ENCODE peak calls at places on chromosomes 4 and X, in five cellular contexts. One of them, this sample, is unnamed.

GRCh38 chrX:22541926-22542325 is 269.2 kb downstream of the CBLL2 start:
- DNase-seq in HepG2: no peak
- DNase-seq in K562: no peak
- DNase-seq in A549: no peak
- DNase-seq in H1: no peak
- DNase-seq in this sample: no peak

GRCh38 chr4:77344001-77344400 is 187.0 kb downstream of the CCNG2 start:
- DNase-seq in HepG2: no peak
- DNase-seq in H1: no peak
- DNase-seq in A549: no peak
- DNase-seq in K562: no peak
- DNase-seq in this sample: no peak

GRCh38 chr4:879730-880079 is 52.4 kb downstream of the GAK start:
- DNase-seq in H1: no peak
- DNase-seq in HepG2: no peak
- DNase-seq in A549: no peak
- DNase-seq in K562: no peak
- DNase-seq in this sample: no peak

GRCh38 chr4:4614925-4615678 is 73.3 kb upstream of the STX18 start:
- DNase-seq in H1: no peak
- DNase-seq in HepG2: no peak
- DNase-seq in K562: no peak
- DNase-seq in A549: no peak
- DNase-seq in this sample: peak; percentile 66

GRCh38 chr4:87005369-87005689 is 70.5 kb downstream of the AFF1 start:
- DNase-seq in HepG2: no peak
- DNase-seq in H1: no peak
- DNase-seq in K562: no peak
- DNase-seq in A549: no peak
- DNase-seq in this sample: no peak

GRCh38 chrX:1481636-1482529 is 29.2 kb upstream of the ASMTL start:
- DNase-seq in A549: peak; percentile 87
- DNase-seq in HepG2: peak; percentile 95
- DNase-seq in H1: no peak
- DNase-seq in K562: peak; percentile 15
- DNase-seq in this sample: peak; percentile 76

GRCh38 chrX:48520455-48520854 is 1.2 kb upstream of the EBP start:
- DNase-seq in A549: no peak
- DNase-seq in K562: no peak
- DNase-seq in H1: no peak
- DNase-seq in HepG2: no peak
- DNase-seq in this sample: no peak

GRCh38 chr4:153943738-153944415 is 155.0 kb upstream of the SFRP2 start:
- DNase-seq in K562: no peak
- DNase-seq in HepG2: no peak
- DNase-seq in A549: no peak
- DNase-seq in H1: no peak
- DNase-seq in this sample: no peak

GRCh38 chr4:173990879-173991231 is 292.6 kb downstream of the FBXO8 start:
- DNase-seq in HepG2: no peak
- DNase-seq in A549: no peak
- DNase-seq in H1: no peak
- DNase-seq in K562: no peak
- DNase-seq in this sample: no peak

GRCh38 chr4:17475481-17475880 is 36.4 kb downstream of the QDPR start:
- DNase-seq in A549: no peak
- DNase-seq in H1: no peak
- DNase-seq in K562: no peak
- DNase-seq in HepG2: no peak
- DNase-seq in this sample: peak; percentile 59

GRCh38 chr4:122539861-122540465 is 80.9 kb downstream of the IL21 start:
- DNase-seq in K562: no peak
- DNase-seq in A549: no peak
- DNase-seq in H1: no peak
- DNase-seq in HepG2: no peak
- DNase-seq in this sample: peak; percentile 19

GRCh38 chr4:38071801-38072567 is 111.8 kb downstream of the PTTG2 start:
- DNase-seq in K562: no peak
- DNase-seq in HepG2: peak; percentile 91
- DNase-seq in H1: no peak
- DNase-seq in A549: no peak
- DNase-seq in this sample: peak; percentile 44

GRCh38 chr4:120156115-120156718 is 89.6 kb upstream of the MAD2L1 start:
- DNase-seq in K562: peak; percentile 17
- DNase-seq in HepG2: peak; percentile 58
- DNase-seq in H1: no peak
- DNase-seq in A549: peak; percentile 79
- DNase-seq in this sample: peak; percentile 80

GRCh38 chrX:10608099-10608498 is 12.3 kb downstream of the MID1 start:
- DNase-seq in K562: no peak
- DNase-seq in HepG2: no peak
- DNase-seq in A549: peak; percentile 84
- DNase-seq in H1: no peak
- DNase-seq in this sample: peak; percentile 90

GRCh38 chr4:94933799-94934198 is 176.0 kb downstream of the BMPR1B start:
- DNase-seq in H1: no peak
- DNase-seq in A549: peak; percentile 60
- DNase-seq in HepG2: no peak
- DNase-seq in K562: no peak
- DNase-seq in this sample: peak; percentile 6

GRCh38 chr4:109691411-109691920 is 11.8 kb downstream of the CASP6 start:
- DNase-seq in HepG2: no peak
- DNase-seq in H1: no peak
- DNase-seq in A549: no peak
- DNase-seq in K562: no peak
- DNase-seq in this sample: peak; percentile 5

GRCh38 chr4:54099959-54100606 is at the start of gene GSX2:
- DNase-seq in H1: peak; percentile 74
- DNase-seq in K562: no peak
- DNase-seq in HepG2: no peak
- DNase-seq in A549: no peak
- DNase-seq in this sample: no peak

GRCh38 chrX:63784346-63784901 is 590 bp downstream of the ARHGEF9 start:
- DNase-seq in H1: no peak
- DNase-seq in K562: no peak
- DNase-seq in A549: no peak
- DNase-seq in HepG2: no peak
- DNase-seq in this sample: no peak

GRCh38 chr4:39469429-39470077 is 10.7 kb downstream of the LIAS start:
- DNase-seq in HepG2: peak; percentile 89
- DNase-seq in K562: peak; percentile 48
- DNase-seq in A549: peak; percentile 90
- DNase-seq in H1: no peak
- DNase-seq in this sample: peak; percentile 87

GRCh38 chr4:10334506-10335028 is 122.7 kb downstream of the ZNF518B start:
- DNase-seq in A549: no peak
- DNase-seq in K562: no peak
- DNase-seq in H1: no peak
- DNase-seq in HepG2: no peak
- DNase-seq in this sample: no peak

GRCh38 chrX:99857455-99857854 is 552.6 kb downstream of the PCDH19 start:
- DNase-seq in HepG2: no peak
- DNase-seq in K562: no peak
- DNase-seq in H1: no peak
- DNase-seq in A549: no peak
- DNase-seq in this sample: no peak

GRCh38 chr4:165894159-165894558 is 21.1 kb downstream of the TLL1 start:
- DNase-seq in A549: no peak
- DNase-seq in HepG2: no peak
- DNase-seq in H1: no peak
- DNase-seq in K562: no peak
- DNase-seq in this sample: no peak

GRCh38 chr4:150579591-150580234 is 2.2 kb upstream of the MAB21L2 start:
- DNase-seq in H1: peak; percentile 72
- DNase-seq in K562: no peak
- DNase-seq in A549: no peak
- DNase-seq in HepG2: no peak
- DNase-seq in this sample: peak; percentile 43

GRCh38 chr4:52659722-52660261 is 691 bp upstream of the USP46 start:
- DNase-seq in K562: peak; percentile 48
- DNase-seq in A549: peak; percentile 21
- DNase-seq in HepG2: peak; percentile 15
- DNase-seq in H1: peak; percentile 57
- DNase-seq in this sample: no peak

GRCh38 chrX:69024931-69025330 is 140.3 kb downstream of the PJA1 start:
- DNase-seq in H1: no peak
- DNase-seq in K562: no peak
- DNase-seq in HepG2: no peak
- DNase-seq in A549: no peak
- DNase-seq in this sample: peak; percentile 59

GRCh38 chr4:4681651-4682050 is 139.8 kb upstream of the STX18 start:
- DNase-seq in A549: no peak
- DNase-seq in K562: no peak
- DNase-seq in HepG2: peak; percentile 26
- DNase-seq in H1: no peak
- DNase-seq in this sample: no peak

GRCh38 chr4:3522326-3522640 is 9.9 kb downstream of the LRPAP1 start:
- DNase-seq in H1: no peak
- DNase-seq in K562: no peak
- DNase-seq in HepG2: no peak
- DNase-seq in A549: no peak
- DNase-seq in this sample: no peak

DNA sequence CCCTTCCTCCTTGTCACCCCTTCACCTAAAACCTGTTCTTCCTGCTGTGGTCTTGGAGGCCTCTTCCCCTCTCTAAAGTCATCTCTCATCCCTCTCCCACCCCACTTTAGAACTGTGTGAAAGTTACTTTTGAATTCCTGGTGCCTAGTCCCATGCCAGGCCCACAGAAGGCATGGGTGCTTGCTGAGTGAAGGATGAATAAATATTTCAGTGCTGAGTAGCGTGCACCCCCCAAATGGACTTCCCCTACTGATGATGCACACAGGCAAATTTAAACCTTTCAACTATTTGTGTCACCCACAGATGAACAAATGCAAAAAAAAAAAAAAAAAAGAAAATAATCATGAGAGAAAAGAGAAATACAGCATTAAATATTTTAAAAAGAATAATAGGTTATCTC is 19.8 kb downstream of the PSMD10 start:
- DNase-seq in K562: no peak
- DNase-seq in H1: no peak
- DNase-seq in A549: no peak
- DNase-seq in HepG2: no peak
- DNase-seq in this sample: no peak
- TF ChIP-seq MAFK in K562: no peak
- TF ChIP-seq MAFK in H1: no peak
- TF ChIP-seq MAFK in A549: no peak
- TF ChIP-seq MAFK in HepG2: no peak
- TF ChIP-seq MAFK in this sample: no peak

GRCh38 chrX:106901341-106901740 is 1.8 kb downstream of the RIPPLY1 start:
- DNase-seq in H1: no peak
- DNase-seq in A549: no peak
- DNase-seq in K562: no peak
- DNase-seq in HepG2: peak; percentile 18
- DNase-seq in this sample: no peak

GRCh38 chrX:106897259-106897658 is 5.9 kb downstream of the RIPPLY1 start:
- DNase-seq in K562: no peak
- DNase-seq in A549: peak; percentile 54
- DNase-seq in HepG2: no peak
- DNase-seq in H1: no peak
- DNase-seq in this sample: peak; percentile 63

GRCh38 chrX:106899276-106899675 is 3.9 kb downstream of the RIPPLY1 start:
- DNase-seq in HepG2: no peak
- DNase-seq in H1: no peak
- DNase-seq in A549: no peak
- DNase-seq in K562: no peak
- DNase-seq in this sample: no peak

GRCh38 chrX:106899841-106900240 is 3.3 kb downstream of the RIPPLY1 start:
- DNase-seq in A549: no peak
- DNase-seq in K562: no peak
- DNase-seq in HepG2: no peak
- DNase-seq in H1: no peak
- DNase-seq in this sample: no peak

GRCh38 chrX:106898462-106898861 is 4.7 kb downstream of the RIPPLY1 start:
- DNase-seq in HepG2: peak; percentile 80
- DNase-seq in H1: no peak
- DNase-seq in A549: peak; percentile 74
- DNase-seq in K562: peak; percentile 34
- DNase-seq in this sample: peak; percentile 53
- TF ChIP-seq MAFK in HepG2: no peak
- TF ChIP-seq MAFK in H1: no peak
- TF ChIP-seq MAFK in A549: no peak
- TF ChIP-seq MAFK in K562: no peak
- TF ChIP-seq MAFK in this sample: no peak

DNA sequence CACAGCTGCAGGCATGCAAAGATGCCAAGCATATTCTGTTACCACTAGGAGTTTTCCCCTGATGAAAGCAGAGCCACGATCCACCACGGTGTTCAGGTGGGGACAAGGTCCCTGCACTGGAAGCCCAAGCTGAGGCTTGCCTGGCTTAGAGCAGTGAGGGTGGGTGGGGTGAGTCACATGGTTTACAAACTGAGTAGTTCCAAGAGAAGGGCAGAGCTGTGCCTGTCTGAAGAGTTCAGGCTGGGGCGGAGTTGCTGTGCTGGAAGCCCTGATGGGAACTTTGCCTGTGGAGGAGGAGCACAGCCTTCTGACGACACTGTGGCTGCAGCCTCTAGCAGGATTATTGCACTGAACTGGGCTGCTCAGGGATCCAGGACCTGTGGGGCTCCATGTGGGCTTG is 45.5 kb downstream of the FAM9B start:
- DNase-seq in HepG2: peak; percentile 0
- DNase-seq in H1: no peak
- DNase-seq in K562: no peak
- DNase-seq in A549: peak; percentile 1
- DNase-seq in this sample: peak; percentile 57
- TF ChIP-seq MAFK in HepG2: no peak
- TF ChIP-seq MAFK in H1: no peak
- TF ChIP-seq MAFK in K562: no peak
- TF ChIP-seq MAFK in A549: no peak
- TF ChIP-seq MAFK in this sample: no peak

DNA sequence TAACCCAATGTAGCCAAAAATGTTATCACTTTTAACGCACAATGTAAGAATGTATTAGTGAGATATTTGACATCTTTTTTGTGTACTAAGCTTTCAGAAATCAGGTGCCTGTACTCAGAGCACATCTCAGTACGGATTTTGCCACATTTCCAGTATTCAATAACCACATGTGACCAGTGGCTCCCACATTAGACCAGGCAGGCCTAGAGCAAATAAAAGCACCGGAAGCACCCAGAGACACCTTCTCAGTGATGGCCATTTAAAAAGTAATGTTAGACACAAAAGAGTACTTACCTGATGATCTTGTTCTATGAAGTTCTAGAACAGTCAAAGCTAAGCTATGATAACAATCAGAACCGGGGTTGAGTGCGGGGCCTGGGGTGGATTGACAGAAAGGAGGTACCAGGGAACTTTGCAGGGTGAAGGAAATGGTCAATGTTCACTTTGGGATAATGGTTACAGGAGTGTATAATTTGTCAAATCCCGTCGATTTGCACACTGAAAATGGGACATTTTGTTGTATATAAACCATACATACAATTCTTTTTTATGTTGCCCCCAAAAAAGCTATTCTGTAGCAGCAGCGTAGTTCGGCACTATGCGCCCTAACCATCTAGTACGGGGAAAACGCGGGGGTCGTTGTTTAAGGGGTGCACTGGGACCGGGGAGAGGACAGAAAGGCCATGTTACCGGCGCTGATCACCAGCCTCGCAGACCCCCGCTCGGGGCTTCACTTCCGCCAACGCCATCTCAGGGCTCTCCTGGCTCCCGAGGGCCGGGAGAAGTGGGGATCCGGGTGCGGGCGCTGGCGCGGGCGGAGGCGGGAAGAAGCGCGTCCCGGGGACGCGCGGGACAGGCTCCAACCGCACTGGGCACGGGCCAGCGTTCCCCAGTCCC is 1.0 kb downstream of the CTPS2 start:
- DNase-seq in A549: no peak
- DNase-seq in H1: peak; percentile 44
- DNase-seq in K562: peak; percentile 39
- DNase-seq in HepG2: peak; percentile 21
- DNase-seq in this sample: no peak
- TF ChIP-seq MAFK in A549: no peak
- TF ChIP-seq MAFK in H1: no peak
- TF ChIP-seq MAFK in K562: no peak
- TF ChIP-seq MAFK in HepG2: no peak
- TF ChIP-seq MAFK in this sample: no peak